ENCODE peak calls at places on chromosomes 16 and 17, in seven cellular contexts. One of them, this sample, is unnamed.

GRCh38 chr16:65106792-65107191 is 15.1 kb downstream of the CDH11 start:
- DNase-seq in fibroblast of the conjunctiva: no peak
- DNase-seq in cerebellum: no peak
- DNase-seq in NCI-H1092: no peak
- DNase-seq in activated naive CD8-positive, alpha-beta T cell treated with anti-CD3 and anti-CD28 coated beads for 36 hours: no peak
- DNase-seq in fibroblast of lung: peak
- DNase-seq in MCF 10A: no peak
- DNase-seq in this sample: peak

GRCh38 chr17:61699032-61699431 is 108.0 kb upstream of the NACA2 start:
- DNase-seq in fibroblast of the conjunctiva: no peak
- DNase-seq in cerebellum: no peak
- DNase-seq in NCI-H1092: no peak
- DNase-seq in activated naive CD8-positive, alpha-beta T cell treated with anti-CD3 and anti-CD28 coated beads for 36 hours: no peak
- DNase-seq in fibroblast of lung: no peak
- DNase-seq in MCF 10A: no peak
- DNase-seq in this sample: no peak

GRCh38 chr17:36544049-36544319 is 735 bp upstream of the GGNBP2 start:
- DNase-seq in fibroblast of the conjunctiva: peak
- DNase-seq in cerebellum: peak
- DNase-seq in NCI-H1092: no peak
- DNase-seq in activated naive CD8-positive, alpha-beta T cell treated with anti-CD3 and anti-CD28 coated beads for 36 hours: peak
- DNase-seq in fibroblast of lung: peak
- DNase-seq in MCF 10A: no peak
- DNase-seq in this sample: peak

GRCh38 chr16:88017006-88017405 is 65.8 kb downstream of the BANP start:
- DNase-seq in fibroblast of the conjunctiva: no peak
- DNase-seq in cerebellum: no peak
- DNase-seq in NCI-H1092: no peak
- DNase-seq in activated naive CD8-positive, alpha-beta T cell treated with anti-CD3 and anti-CD28 coated beads for 36 hours: no peak
- DNase-seq in fibroblast of lung: no peak
- DNase-seq in MCF 10A: no peak
- DNase-seq in this sample: no peak

GRCh38 chr17:7425756-7426155 is 340 bp downstream of the SPEM2 start:
- DNase-seq in fibroblast of the conjunctiva: no peak
- DNase-seq in cerebellum: no peak
- DNase-seq in NCI-H1092: no peak
- DNase-seq in activated naive CD8-positive, alpha-beta T cell treated with anti-CD3 and anti-CD28 coated beads for 36 hours: no peak
- DNase-seq in fibroblast of lung: no peak
- DNase-seq in MCF 10A: no peak
- DNase-seq in this sample: no peak

GRCh38 chr16:56700195-56700594 is 17.9 kb downstream of the MT1X start:
- DNase-seq in fibroblast of the conjunctiva: no peak
- DNase-seq in cerebellum: no peak
- DNase-seq in NCI-H1092: no peak
- DNase-seq in activated naive CD8-positive, alpha-beta T cell treated with anti-CD3 and anti-CD28 coated beads for 36 hours: no peak
- DNase-seq in fibroblast of lung: no peak
- DNase-seq in MCF 10A: peak
- DNase-seq in this sample: no peak

GRCh38 chr17:77681820-77682219 is 276.7 kb upstream of the TNRC6C start:
- DNase-seq in fibroblast of the conjunctiva: peak
- DNase-seq in cerebellum: peak
- DNase-seq in NCI-H1092: peak
- DNase-seq in activated naive CD8-positive, alpha-beta T cell treated with anti-CD3 and anti-CD28 coated beads for 36 hours: no peak
- DNase-seq in fibroblast of lung: peak
- DNase-seq in MCF 10A: peak
- DNase-seq in this sample: no peak

GRCh38 chr17:40063915-40064531 is 1.3 kb downstream of the THRA start:
- DNase-seq in fibroblast of the conjunctiva: no peak
- DNase-seq in cerebellum: no peak
- DNase-seq in NCI-H1092: no peak
- DNase-seq in activated naive CD8-positive, alpha-beta T cell treated with anti-CD3 and anti-CD28 coated beads for 36 hours: no peak
- DNase-seq in fibroblast of lung: no peak
- DNase-seq in MCF 10A: no peak
- DNase-seq in this sample: no peak

GRCh38 chr17:27339836-27340550 is 46.1 kb downstream of the WSB1 start:
- DNase-seq in fibroblast of the conjunctiva: no peak
- DNase-seq in cerebellum: no peak
- DNase-seq in NCI-H1092: no peak
- DNase-seq in activated naive CD8-positive, alpha-beta T cell treated with anti-CD3 and anti-CD28 coated beads for 36 hours: peak
- DNase-seq in fibroblast of lung: no peak
- DNase-seq in MCF 10A: peak
- DNase-seq in this sample: no peak

GRCh38 chr17:49512296-49513043 is 17.4 kb downstream of the NGFR start:
- DNase-seq in fibroblast of the conjunctiva: no peak
- DNase-seq in cerebellum: no peak
- DNase-seq in NCI-H1092: no peak
- DNase-seq in activated naive CD8-positive, alpha-beta T cell treated with anti-CD3 and anti-CD28 coated beads for 36 hours: no peak
- DNase-seq in fibroblast of lung: no peak
- DNase-seq in MCF 10A: no peak
- DNase-seq in this sample: no peak

GRCh38 chr16:28003021-28003865 is 60.3 kb downstream of the GSG1L start:
- DNase-seq in fibroblast of the conjunctiva: no peak
- DNase-seq in cerebellum: no peak
- DNase-seq in NCI-H1092: no peak
- DNase-seq in activated naive CD8-positive, alpha-beta T cell treated with anti-CD3 and anti-CD28 coated beads for 36 hours: no peak
- DNase-seq in fibroblast of lung: no peak
- DNase-seq in MCF 10A: no peak
- DNase-seq in this sample: no peak

GRCh38 chr16:84024854-84025253 is 17.7 kb downstream of the SLC38A8 start:
- DNase-seq in fibroblast of the conjunctiva: peak
- DNase-seq in cerebellum: no peak
- DNase-seq in NCI-H1092: no peak
- DNase-seq in activated naive CD8-positive, alpha-beta T cell treated with anti-CD3 and anti-CD28 coated beads for 36 hours: no peak
- DNase-seq in fibroblast of lung: peak
- DNase-seq in MCF 10A: no peak
- DNase-seq in this sample: peak

GRCh38 chr17:50129303-50129945 is 536 bp downstream of the SAMD14 start:
- DNase-seq in fibroblast of the conjunctiva: no peak
- DNase-seq in cerebellum: peak
- DNase-seq in NCI-H1092: no peak
- DNase-seq in activated naive CD8-positive, alpha-beta T cell treated with anti-CD3 and anti-CD28 coated beads for 36 hours: peak
- DNase-seq in fibroblast of lung: peak
- DNase-seq in MCF 10A: no peak
- DNase-seq in this sample: no peak

GRCh38 chr17:79041723-79042420 is 17.9 kb downstream of the C1QTNF1 start:
- DNase-seq in fibroblast of the conjunctiva: no peak
- DNase-seq in cerebellum: no peak
- DNase-seq in NCI-H1092: no peak
- DNase-seq in activated naive CD8-positive, alpha-beta T cell treated with anti-CD3 and anti-CD28 coated beads for 36 hours: no peak
- DNase-seq in fibroblast of lung: no peak
- DNase-seq in MCF 10A: no peak
- DNase-seq in this sample: no peak

GRCh38 chr17:12665263-12666210 is at the start of gene MYOCD:
- DNase-seq in fibroblast of the conjunctiva: no peak
- DNase-seq in cerebellum: no peak
- DNase-seq in NCI-H1092: no peak
- DNase-seq in activated naive CD8-positive, alpha-beta T cell treated with anti-CD3 and anti-CD28 coated beads for 36 hours: no peak
- DNase-seq in fibroblast of lung: peak
- DNase-seq in MCF 10A: no peak
- DNase-seq in this sample: peak

GRCh38 chr16:11627822-11628457 is 40.3 kb upstream of the SNN start:
- DNase-seq in fibroblast of the conjunctiva: no peak
- DNase-seq in cerebellum: no peak
- DNase-seq in NCI-H1092: no peak
- DNase-seq in activated naive CD8-positive, alpha-beta T cell treated with anti-CD3 and anti-CD28 coated beads for 36 hours: no peak
- DNase-seq in fibroblast of lung: peak
- DNase-seq in MCF 10A: peak
- DNase-seq in this sample: no peak

This sample was measured in brain microvascular endothelial cell.